ENCODE peak calls at places on chromosomes 1 and 21, in eight cellular contexts. C, L, Q, A, Y, M, V and I are unnamed samples.

GRCh38 chr1:26696645-26697440 is 1.0 kb downstream of the ARID1A start:
- DNase-seq in C (no peak), L (no peak), Q (peak; percentile 36), A (no peak), Y (no peak), M (no peak), V (no peak), I (peak; percentile 77)

GRCh38 chr1:7302873-7303272 is 468.2 kb upstream of the VAMP3 start:
- DNase-seq in C (no peak), L (no peak), Q (no peak), A (no peak), Y (no peak), M (peak; percentile 82), V (no peak), I (no peak)

GRCh38 chr1:32703479-32704291 is 1.1 kb upstream of the SYNC start:
- DNase-seq in C (no peak), L (no peak), Q (no peak), A (no peak), Y (no peak), M (peak; percentile 70), V (no peak), I (no peak)

GRCh38 chr1:160097196-160097910 is 1.1 kb downstream of the IGSF8 start:
- DNase-seq in C (no peak), L (no peak), Q (no peak), A (no peak), Y (peak; percentile 4), M (no peak), V (no peak), I (peak; percentile 24)

GRCh38 chr1:188782220-188782841 is 1695.3 kb downstream of the BRINP3 start:
- DNase-seq in C (no peak), L (no peak), Q (peak; percentile 20), A (peak; percentile 81), Y (peak; percentile 31), M (peak; percentile 72), V (peak; percentile 64), I (peak; percentile 60)

GRCh38 chr21:46626536-46627302 is 8.8 kb upstream of the PRMT2 start:
- DNase-seq in C (no peak), L (no peak), Q (no peak), A (no peak), Y (no peak), M (no peak), V (peak; percentile 60), I (no peak)

GRCh38 chr1:202221911-202222909 is 28.6 kb downstream of the LGR6 start:
- DNase-seq in C (no peak), L (no peak), Q (no peak), A (no peak), Y (no peak), M (no peak), V (peak; percentile 28), I (peak; percentile 44)

GRCh38 chr1:6321205-6321604 is 60.3 kb upstream of the GPR153 start:
- DNase-seq in C (no peak), L (no peak), Q (no peak), A (no peak), Y (no peak), M (no peak), V (no peak), I (no peak)

GRCh38 chr1:114015075-114015474 is 35.8 kb downstream of the OLFML3 start:
- DNase-seq in C (no peak), L (no peak), Q (no peak), A (peak; percentile 45), Y (no peak), M (peak; percentile 32), V (no peak), I (no peak)

GRCh38 chr21:16046625-16047340 is 317.0 kb downstream of the USP25 start:
- DNase-seq in C (no peak), L (no peak), Q (no peak), A (no peak), Y (no peak), M (no peak), V (no peak), I (no peak)

GRCh38 chr1:11707621-11708276 is 16.2 kb downstream of the DRAXIN start:
- DNase-seq in C (no peak), L (no peak), Q (peak; percentile 81), A (no peak), Y (no peak), M (no peak), V (peak; percentile 69), I (peak; percentile 67)

GRCh38 chr1:229694053-229694693 is 68.1 kb downstream of the URB2 start:
- DNase-seq in C (no peak), L (peak; percentile 62), Q (no peak), A (no peak), Y (no peak), M (peak; percentile 7), V (no peak), I (peak; percentile 51)

GRCh38 chr1:243597383-243597782 is 252.7 kb downstream of the AKT3 start:
- DNase-seq in C (no peak), L (no peak), Q (no peak), A (no peak), Y (no peak), M (no peak), V (no peak), I (no peak)

DNA sequence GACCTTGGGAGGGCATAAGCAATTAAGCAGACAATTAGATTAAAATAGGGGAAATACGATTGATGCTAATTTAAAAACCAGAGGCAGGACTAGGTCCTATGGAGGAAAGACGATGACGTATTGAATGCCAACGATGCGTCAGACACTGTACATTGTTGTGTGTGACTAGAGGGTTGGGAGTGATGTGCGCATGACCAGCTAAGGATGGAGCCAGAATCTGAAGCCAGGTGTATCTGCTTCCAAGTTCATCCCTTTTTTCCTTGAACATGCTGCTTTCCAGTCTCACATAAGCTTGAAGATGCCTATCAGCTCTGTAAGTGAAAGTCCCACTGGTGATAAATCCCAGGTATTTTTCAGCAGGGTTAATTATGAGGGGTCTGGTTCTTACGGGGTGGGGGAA is 576.2 kb downstream of the MATN1 start:
- DNase-seq in C (no peak), L (no peak), Q (no peak), A (no peak), Y (no peak), M (no peak), V (no peak), I (no peak)
- H3K4me3 ChIP-seq in C (no peak overlapping the region), L (no peak overlapping the region), Q (no peak overlapping the region), A (no peak overlapping the region), Y (no peak overlapping the region), M (no peak overlapping the region), V (no peak overlapping the region), I (no peak overlapping the region)

GRCh38 chr1:245790441-245790840 is 635.7 kb downstream of the KIF26B start:
- DNase-seq in C (no peak), L (no peak), Q (no peak), A (no peak), Y (no peak), M (no peak), V (no peak), I (no peak)

GRCh38 chr1:245788886-245789285 is 634.1 kb downstream of the KIF26B start:
- DNase-seq in C (no peak), L (no peak), Q (no peak), A (no peak), Y (no peak), M (no peak), V (no peak), I (no peak)

GRCh38 chr1:245788269-245788668 is 633.5 kb downstream of the KIF26B start:
- DNase-seq in C (no peak), L (no peak), Q (no peak), A (no peak), Y (no peak), M (no peak), V (no peak), I (no peak)

GRCh38 chr1:245791410-245792312 is 636.9 kb downstream of the KIF26B start:
- DNase-seq in C (no peak), L (no peak), Q (peak; percentile 52), A (no peak), Y (no peak), M (no peak), V (no peak), I (no peak)
- TF ChIP-seq MAX in C (no peak), L (no peak), Q (no peak), A (no peak), Y (no peak), M (no peak), V (no peak), I (no peak)

DNA sequence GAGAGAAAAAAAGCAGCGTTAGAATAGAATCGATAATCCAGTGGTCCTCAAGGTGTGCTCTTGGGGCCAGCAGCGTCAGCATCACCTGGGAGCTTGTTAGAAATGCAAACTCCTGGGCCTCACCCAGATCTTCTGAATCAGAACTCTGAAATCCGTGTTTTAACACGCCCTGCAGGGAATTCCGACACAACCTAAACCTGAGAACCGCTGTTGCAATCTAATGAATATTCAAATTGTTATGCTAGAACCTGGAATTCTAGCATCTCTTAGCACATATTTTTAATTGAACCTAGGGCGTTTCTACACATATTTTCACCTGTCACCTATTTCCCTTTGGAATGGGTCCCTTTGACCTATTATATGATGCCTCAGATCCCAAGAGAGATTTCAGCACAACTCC is 175.7 kb downstream of the PSMG1 start:
- DNase-seq in C (no peak), L (no peak), Q (no peak), A (no peak), Y (no peak), M (no peak), V (no peak), I (no peak)
- TF ChIP-seq POLR2A in C (no peak), L (no peak), Q (no peak), A (no peak), Y (no peak), M (no peak), V (no peak), I (no peak)

GRCh38 chr1:158998037-158998780 is 11.5 kb upstream of the IFI16 start:
- DNase-seq in C (no peak), L (no peak), Q (no peak), A (no peak), Y (no peak), M (no peak), V (no peak), I (no peak)
- H3K4me3 ChIP-seq in C (no peak overlapping the region), L (peak overlapping the region; percentile 79), Q (no peak overlapping the region), A (no peak overlapping the region), Y (no peak overlapping the region), M (no peak overlapping the region), V (no peak overlapping the region), I (no peak overlapping the region)

GRCh38 chr1:37502104-37502503 is 12.5 kb downstream of the MEAF6 start:
- DNase-seq in C (no peak), L (no peak), Q (no peak), A (no peak), Y (no peak), M (no peak), V (no peak), I (no peak)

GRCh38 chr1:37495875-37496274 is 18.7 kb downstream of the MEAF6 start:
- DNase-seq in C (no peak), L (no peak), Q (no peak), A (no peak), Y (no peak), M (no peak), V (no peak), I (no peak)

GRCh38 chr1:37497832-37498231 is 16.7 kb downstream of the MEAF6 start:
- DNase-seq in C (no peak), L (no peak), Q (no peak), A (no peak), Y (no peak), M (no peak), V (no peak), I (no peak)

GRCh38 chr1:37501661-37502060 is 12.9 kb downstream of the MEAF6 start:
- DNase-seq in C (no peak), L (no peak), Q (no peak), A (no peak), Y (no peak), M (no peak), V (no peak), I (no peak)

GRCh38 chr1:37498872-37499617 is 15.5 kb downstream of the MEAF6 start:
- DNase-seq in C (no peak), L (no peak), Q (peak; percentile 11), A (no peak), Y (peak; percentile 78), M (peak; percentile 66), V (no peak), I (no peak)
- TF ChIP-seq MAX in C (no peak), L (no peak), Q (no peak), A (no peak), Y (no peak), M (no peak), V (no peak), I (no peak)